ENCODE peak calls at places on chromosomes 4 and X, in seven cellular contexts. One of them, this sample, is unnamed.

GRCh38 chr4:120812216-120812615 is 110.3 kb downstream of the PRDM5 start:
- DNase-seq in NAMALWA: no peak
- DNase-seq in BE2C: no peak
- DNase-seq in stimulated activated CD4-positive, alpha-beta T cell treated with anti-CD3 and anti-CD28 coated beads, Interleukin-15, amount 100 ng/mL, for 1 hour: no peak
- DNase-seq in mucosa of descending colon: no peak
- DNase-seq in natural killer cell: no peak
- DNase-seq in heart left ventricle: no peak
- DNase-seq in this sample: no peak

GRCh38 chr4:81314897-81315470 is 100.0 kb upstream of the PRKG2 start:
- DNase-seq in NAMALWA: no peak
- DNase-seq in BE2C: no peak
- DNase-seq in stimulated activated CD4-positive, alpha-beta T cell treated with anti-CD3 and anti-CD28 coated beads, Interleukin-15, amount 100 ng/mL, for 1 hour: no peak
- DNase-seq in mucosa of descending colon: no peak
- DNase-seq in natural killer cell: no peak
- DNase-seq in heart left ventricle: no peak
- DNase-seq in this sample: no peak

GRCh38 chrX:153700376-153700945 is 12.7 kb downstream of the SLC6A8 start:
- DNase-seq in NAMALWA: no peak
- DNase-seq in BE2C: no peak
- DNase-seq in stimulated activated CD4-positive, alpha-beta T cell treated with anti-CD3 and anti-CD28 coated beads, Interleukin-15, amount 100 ng/mL, for 1 hour: no peak
- DNase-seq in mucosa of descending colon: peak
- DNase-seq in natural killer cell: no peak
- DNase-seq in heart left ventricle: no peak
- DNase-seq in this sample: no peak

GRCh38 chr4:92303621-92304027 is at the start of gene GRID2:
- DNase-seq in NAMALWA: no peak
- DNase-seq in BE2C: peak
- DNase-seq in stimulated activated CD4-positive, alpha-beta T cell treated with anti-CD3 and anti-CD28 coated beads, Interleukin-15, amount 100 ng/mL, for 1 hour: no peak
- DNase-seq in mucosa of descending colon: no peak
- DNase-seq in natural killer cell: no peak
- DNase-seq in heart left ventricle: peak
- DNase-seq in this sample: no peak

GRCh38 chr4:163815776-163816175 is 321.3 kb downstream of the TMA16 start:
- DNase-seq in NAMALWA: peak
- DNase-seq in BE2C: no peak
- DNase-seq in stimulated activated CD4-positive, alpha-beta T cell treated with anti-CD3 and anti-CD28 coated beads, Interleukin-15, amount 100 ng/mL, for 1 hour: no peak
- DNase-seq in mucosa of descending colon: no peak
- DNase-seq in natural killer cell: no peak
- DNase-seq in heart left ventricle: no peak
- DNase-seq in this sample: no peak

GRCh38 chr4:173181769-173182374 is 13.3 kb downstream of the GALNT7 start:
- DNase-seq in NAMALWA: no peak
- DNase-seq in BE2C: no peak
- DNase-seq in stimulated activated CD4-positive, alpha-beta T cell treated with anti-CD3 and anti-CD28 coated beads, Interleukin-15, amount 100 ng/mL, for 1 hour: no peak
- DNase-seq in mucosa of descending colon: no peak
- DNase-seq in natural killer cell: no peak
- DNase-seq in heart left ventricle: no peak
- DNase-seq in this sample: no peak

GRCh38 chr4:74618659-74619058 is 173.7 kb downstream of the AREG start:
- DNase-seq in NAMALWA: no peak
- DNase-seq in BE2C: no peak
- DNase-seq in stimulated activated CD4-positive, alpha-beta T cell treated with anti-CD3 and anti-CD28 coated beads, Interleukin-15, amount 100 ng/mL, for 1 hour: no peak
- DNase-seq in mucosa of descending colon: no peak
- DNase-seq in natural killer cell: no peak
- DNase-seq in heart left ventricle: no peak
- DNase-seq in this sample: no peak

GRCh38 chr4:103018391-103019318 is 850 bp downstream of the SLC9B1 start:
- DNase-seq in NAMALWA: peak
- DNase-seq in BE2C: no peak
- DNase-seq in stimulated activated CD4-positive, alpha-beta T cell treated with anti-CD3 and anti-CD28 coated beads, Interleukin-15, amount 100 ng/mL, for 1 hour: no peak
- DNase-seq in mucosa of descending colon: peak
- DNase-seq in natural killer cell: no peak
- DNase-seq in heart left ventricle: no peak
- DNase-seq in this sample: no peak

GRCh38 chr4:166091146-166091545 is 218.1 kb downstream of the TLL1 start:
- DNase-seq in NAMALWA: no peak
- DNase-seq in BE2C: no peak
- DNase-seq in stimulated activated CD4-positive, alpha-beta T cell treated with anti-CD3 and anti-CD28 coated beads, Interleukin-15, amount 100 ng/mL, for 1 hour: no peak
- DNase-seq in mucosa of descending colon: no peak
- DNase-seq in natural killer cell: no peak
- DNase-seq in heart left ventricle: no peak
- DNase-seq in this sample: no peak

GRCh38 chr4:86033171-86033570 is 326.7 kb downstream of the MAPK10 start:
- DNase-seq in NAMALWA: no peak
- DNase-seq in BE2C: no peak
- DNase-seq in stimulated activated CD4-positive, alpha-beta T cell treated with anti-CD3 and anti-CD28 coated beads, Interleukin-15, amount 100 ng/mL, for 1 hour: no peak
- DNase-seq in mucosa of descending colon: no peak
- DNase-seq in natural killer cell: no peak
- DNase-seq in heart left ventricle: peak
- DNase-seq in this sample: no peak

GRCh38 chrX:132758778-132759177 is 199.7 kb downstream of the HS6ST2 start:
- DNase-seq in NAMALWA: no peak
- DNase-seq in BE2C: no peak
- DNase-seq in stimulated activated CD4-positive, alpha-beta T cell treated with anti-CD3 and anti-CD28 coated beads, Interleukin-15, amount 100 ng/mL, for 1 hour: no peak
- DNase-seq in mucosa of descending colon: no peak
- DNase-seq in natural killer cell: no peak
- DNase-seq in heart left ventricle: no peak
- DNase-seq in this sample: no peak

GRCh38 chr4:85543832-85544231 is 68.9 kb downstream of the ARHGAP24 start:
- DNase-seq in NAMALWA: no peak
- DNase-seq in BE2C: no peak
- DNase-seq in stimulated activated CD4-positive, alpha-beta T cell treated with anti-CD3 and anti-CD28 coated beads, Interleukin-15, amount 100 ng/mL, for 1 hour: no peak
- DNase-seq in mucosa of descending colon: no peak
- DNase-seq in natural killer cell: no peak
- DNase-seq in heart left ventricle: no peak
- DNase-seq in this sample: no peak

GRCh38 chrX:53255738-53256191 is 25.6 kb downstream of the IQSEC2 start:
- DNase-seq in NAMALWA: no peak
- DNase-seq in BE2C: no peak
- DNase-seq in stimulated activated CD4-positive, alpha-beta T cell treated with anti-CD3 and anti-CD28 coated beads, Interleukin-15, amount 100 ng/mL, for 1 hour: no peak
- DNase-seq in mucosa of descending colon: no peak
- DNase-seq in natural killer cell: no peak
- DNase-seq in heart left ventricle: no peak
- DNase-seq in this sample: no peak

GRCh38 chrX:55488559-55489314 is 911 bp downstream of the USP51 start:
- DNase-seq in NAMALWA: peak
- DNase-seq in BE2C: peak
- DNase-seq in stimulated activated CD4-positive, alpha-beta T cell treated with anti-CD3 and anti-CD28 coated beads, Interleukin-15, amount 100 ng/mL, for 1 hour: no peak
- DNase-seq in mucosa of descending colon: peak
- DNase-seq in natural killer cell: peak
- DNase-seq in heart left ventricle: peak
- DNase-seq in this sample: peak

GRCh38 chr4:134848681-134849080 is 647.1 kb upstream of the PABPC4L start:
- DNase-seq in NAMALWA: no peak
- DNase-seq in BE2C: no peak
- DNase-seq in stimulated activated CD4-positive, alpha-beta T cell treated with anti-CD3 and anti-CD28 coated beads, Interleukin-15, amount 100 ng/mL, for 1 hour: no peak
- DNase-seq in mucosa of descending colon: no peak
- DNase-seq in natural killer cell: no peak
- DNase-seq in heart left ventricle: no peak
- DNase-seq in this sample: no peak

GRCh38 chr4:48974979-48975640 is 11.0 kb upstream of the CWH43 start:
- DNase-seq in NAMALWA: no peak
- DNase-seq in BE2C: no peak
- DNase-seq in stimulated activated CD4-positive, alpha-beta T cell treated with anti-CD3 and anti-CD28 coated beads, Interleukin-15, amount 100 ng/mL, for 1 hour: no peak
- DNase-seq in mucosa of descending colon: no peak
- DNase-seq in natural killer cell: no peak
- DNase-seq in heart left ventricle: peak
- DNase-seq in this sample: no peak

GRCh38 chrX:41025926-41026325 is 59.3 kb upstream of the USP9X start:
- DNase-seq in NAMALWA: no peak
- DNase-seq in BE2C: no peak
- DNase-seq in stimulated activated CD4-positive, alpha-beta T cell treated with anti-CD3 and anti-CD28 coated beads, Interleukin-15, amount 100 ng/mL, for 1 hour: no peak
- DNase-seq in mucosa of descending colon: no peak
- DNase-seq in natural killer cell: no peak
- DNase-seq in heart left ventricle: no peak
- DNase-seq in this sample: no peak

GRCh38 chr4:138983690-138984089 is 31.9 kb upstream of the NOCT start:
- DNase-seq in NAMALWA: no peak
- DNase-seq in BE2C: no peak
- DNase-seq in stimulated activated CD4-positive, alpha-beta T cell treated with anti-CD3 and anti-CD28 coated beads, Interleukin-15, amount 100 ng/mL, for 1 hour: no peak
- DNase-seq in mucosa of descending colon: no peak
- DNase-seq in natural killer cell: no peak
- DNase-seq in heart left ventricle: no peak
- DNase-seq in this sample: no peak

GRCh38 chr4:27790911-27791310 is 930.3 kb downstream of the STIM2 start:
- DNase-seq in NAMALWA: no peak
- DNase-seq in BE2C: no peak
- DNase-seq in stimulated activated CD4-positive, alpha-beta T cell treated with anti-CD3 and anti-CD28 coated beads, Interleukin-15, amount 100 ng/mL, for 1 hour: no peak
- DNase-seq in mucosa of descending colon: no peak
- DNase-seq in natural killer cell: no peak
- DNase-seq in heart left ventricle: no peak
- DNase-seq in this sample: no peak

GRCh38 chrX:154372612-154373022 is 1.8 kb downstream of the FLNA start:
- DNase-seq in NAMALWA: peak
- DNase-seq in BE2C: no peak
- DNase-seq in stimulated activated CD4-positive, alpha-beta T cell treated with anti-CD3 and anti-CD28 coated beads, Interleukin-15, amount 100 ng/mL, for 1 hour: no peak
- DNase-seq in mucosa of descending colon: no peak
- DNase-seq in natural killer cell: peak
- DNase-seq in heart left ventricle: no peak
- DNase-seq in this sample: no peak

GRCh38 chrX:148698221-148698620 is 197.8 kb downstream of the AFF2 start:
- DNase-seq in NAMALWA: peak
- DNase-seq in BE2C: no peak
- DNase-seq in stimulated activated CD4-positive, alpha-beta T cell treated with anti-CD3 and anti-CD28 coated beads, Interleukin-15, amount 100 ng/mL, for 1 hour: no peak
- DNase-seq in mucosa of descending colon: no peak
- DNase-seq in natural killer cell: no peak
- DNase-seq in heart left ventricle: no peak
- DNase-seq in this sample: no peak

GRCh38 chr4:158169931-158170690 is 2.7 kb downstream of the GASK1B start:
- DNase-seq in NAMALWA: no peak
- DNase-seq in BE2C: peak
- DNase-seq in stimulated activated CD4-positive, alpha-beta T cell treated with anti-CD3 and anti-CD28 coated beads, Interleukin-15, amount 100 ng/mL, for 1 hour: no peak
- DNase-seq in mucosa of descending colon: no peak
- DNase-seq in natural killer cell: no peak
- DNase-seq in heart left ventricle: no peak
- DNase-seq in this sample: no peak